ENCODE peak calls at places on chromosomes 16 and 17, in six cellular contexts. V is type B pancreatic cell, U is prostate gland, A is fibroblast of lung, I is K562, F is left ventricle myocardium inferior. W is an unnamed sample.

GRCh38 chr17:27259356-27259755 is 34.6 kb upstream of the WSB1 start:
- DNase-seq in V (no peak), U (no peak), A (no peak), I (no peak), F (no peak), W (no peak)

GRCh38 chr16:77540656-77541055 is 105.8 kb upstream of the ADAMTS18 start:
- DNase-seq in V (no peak), U (no peak), A (peak; percentile 20), I (no peak), F (no peak), W (no peak)

GRCh38 chr17:65407017-65407416 is 154.4 kb downstream of the AXIN2 start:
- DNase-seq in V (no peak), U (no peak), A (peak; percentile 31), I (no peak), F (no peak), W (no peak)

GRCh38 chr17:17348872-17349723 is 45.9 kb downstream of the NT5M start:
- DNase-seq in V (no peak), U (no peak), A (peak; percentile 26), I (no peak), F (no peak), W (no peak)

GRCh38 chr17:52147872-52148271 is 10.6 kb downstream of the CA10 start:
- DNase-seq in V (no peak), U (no peak), A (no peak), I (no peak), F (no peak), W (no peak)

GRCh38 chr16:4214215-4214621 is 27.7 kb downstream of the SRL start:
- DNase-seq in V (no peak), U (no peak), A (peak; percentile 82), I (no peak), F (no peak), W (peak; percentile 62)

GRCh38 chr16:14549789-14550153 is 80.3 kb downstream of the PARN start:
- DNase-seq in V (no peak), U (no peak), A (no peak), I (no peak), F (no peak), W (no peak)

GRCh38 chr16:1668612-1669319 is 9.3 kb upstream of the JPT2 start:
- DNase-seq in V (no peak), U (no peak), A (no peak), I (no peak), F (no peak), W (no peak)

GRCh38 chr16:51876934-51877333 is 670.0 kb downstream of the TOX3 start:
- DNase-seq in V (no peak), U (no peak), A (peak; percentile 28), I (no peak), F (no peak), W (no peak)

DNA sequence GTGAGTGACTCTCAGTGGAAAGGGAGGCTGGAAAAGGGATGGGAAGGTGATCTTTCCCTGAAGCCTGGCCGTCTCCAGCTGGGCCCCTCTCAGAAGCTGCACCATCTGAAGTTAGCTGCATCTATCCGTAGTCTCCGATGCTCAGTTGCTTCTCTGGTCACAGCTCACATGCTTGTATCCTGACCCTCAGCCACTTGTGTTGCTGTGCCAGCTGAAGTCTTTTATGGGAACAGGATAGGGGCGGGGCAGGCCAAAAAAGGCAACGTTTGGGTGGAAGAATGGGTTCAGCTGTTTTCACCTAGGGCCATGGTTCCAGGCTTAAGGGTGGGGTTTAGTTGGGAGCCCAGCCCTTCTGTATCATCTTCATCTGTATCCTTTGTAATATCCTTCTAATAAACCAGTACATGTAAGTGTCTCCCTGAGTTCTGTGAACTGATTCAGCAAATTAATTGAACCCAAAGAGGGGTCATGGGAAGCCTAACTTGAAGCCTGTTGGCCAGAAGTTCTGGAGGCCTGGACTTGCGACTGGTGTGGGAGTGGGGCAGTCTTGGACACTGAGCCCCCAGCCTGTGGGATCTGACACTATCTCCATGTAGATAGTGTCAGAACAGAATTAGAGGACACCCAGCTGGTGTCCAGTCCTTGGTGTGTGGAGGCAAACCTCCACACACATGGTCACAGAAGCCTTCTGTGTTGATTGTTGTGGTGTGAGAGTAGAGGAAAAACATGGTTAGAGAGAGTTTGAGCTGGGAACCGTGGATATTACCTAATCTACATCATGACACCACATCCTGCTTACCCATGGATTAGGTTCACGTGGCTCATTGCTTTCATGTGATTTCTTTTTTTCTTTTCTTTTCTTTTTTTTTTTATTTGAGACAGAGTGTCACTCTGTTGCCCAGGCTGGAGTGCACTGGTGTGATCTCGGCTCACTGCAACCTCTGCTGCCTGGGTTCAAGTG is 49.3 kb upstream of the FBXO47 start:
- DNase-seq in V (no peak), U (no peak), A (no peak), I (no peak), F (no peak), W (no peak)
- TF ChIP-seq CTCF in V (no peak), U (no peak), A (no peak), I (no peak), F (no peak), W (no peak)

DNA sequence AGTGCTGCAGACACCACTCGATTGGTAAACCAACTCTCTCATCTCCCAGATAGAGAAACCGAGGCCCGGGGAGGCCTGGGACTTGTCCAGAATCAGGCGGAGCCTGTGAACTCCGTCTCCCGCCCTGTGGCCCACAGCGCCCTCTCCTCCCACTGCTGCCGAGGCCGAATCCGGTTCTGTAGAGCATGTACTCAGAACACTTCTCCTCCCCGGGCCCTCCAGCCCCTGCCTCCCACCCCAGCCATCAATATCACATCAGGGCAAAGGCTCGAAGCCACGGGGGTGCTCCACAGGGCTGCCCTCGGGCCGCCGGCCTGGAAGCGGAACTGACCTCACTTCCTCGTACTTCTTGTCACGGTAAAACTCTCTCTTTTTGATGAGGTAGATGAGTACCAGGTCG is 13.0 kb downstream of the EMC6 start:
- DNase-seq in V (no peak), U (no peak), A (no peak), I (no peak), F (no peak), W (no peak)
- TF ChIP-seq CTCF in V (no peak), U (no peak), A (no peak), I (no peak), F (no peak), W (no peak)

GRCh38 chr16:88782454-88783390 is 2.3 kb downstream of the PIEZO1 start:
- DNase-seq in V (no peak), U (no peak), A (peak; percentile 75), I (no peak), F (no peak), W (no peak)
- TF ChIP-seq CTCF in V (no peak), U (no peak), A (no peak), I (no peak), F (no peak), W (no peak)

DNA sequence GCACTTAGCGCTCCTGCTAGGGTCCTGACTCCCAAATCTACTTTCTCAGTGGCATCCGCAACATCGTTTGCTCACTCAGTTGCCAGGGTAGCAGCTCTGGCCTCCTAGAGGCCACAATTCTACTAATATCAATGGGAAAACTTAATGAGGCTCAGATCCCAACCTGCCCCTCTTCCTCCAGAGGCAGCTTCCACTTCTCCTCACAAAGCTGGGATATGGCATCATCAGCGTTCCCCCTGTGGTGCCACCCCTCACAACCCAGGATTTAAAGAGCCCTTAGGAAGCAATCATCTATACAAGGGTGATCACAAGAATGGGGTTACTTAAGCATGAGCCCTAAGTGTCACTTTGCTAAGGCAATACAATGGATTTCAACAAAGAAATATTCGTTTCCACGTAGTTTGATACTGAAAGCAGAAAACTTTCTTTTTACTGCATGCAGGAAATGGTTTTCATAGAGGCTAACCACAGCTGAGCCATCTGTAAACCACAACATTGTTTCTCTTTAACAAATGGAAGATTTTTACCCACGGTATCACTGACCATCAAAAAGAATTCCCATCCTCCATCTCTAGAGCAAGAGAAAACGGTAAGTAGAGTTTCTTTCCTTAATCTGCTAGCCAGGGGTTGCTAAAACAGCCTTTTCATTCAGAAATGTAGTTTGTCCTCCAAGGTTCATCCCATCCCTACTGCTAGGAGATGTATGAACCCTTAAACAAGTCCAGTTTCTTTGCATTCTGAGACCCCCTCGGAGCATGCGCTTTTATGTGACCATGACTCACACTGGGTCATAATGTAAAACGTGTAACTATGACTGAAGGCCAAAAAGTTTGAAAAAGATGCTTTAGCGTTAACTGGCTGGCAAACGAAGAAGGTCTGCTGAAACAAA is 68.3 kb upstream of the BCAR1 start:
- DNase-seq in V (no peak), U (no peak), A (peak; percentile 82), I (no peak), F (no peak), W (peak; percentile 81)
- TF ChIP-seq CTCF in V (no peak), U (no peak), A (no peak), I (no peak), F (no peak), W (peak; percentile 10)

W was measured in BJ.